ENCODE peak calls at places on chromosomes 1 and 21, in seven cellular contexts. One of them, this sample, is unnamed. For H3K4me1 and H3K9me3, the result is how much of the 10 kb centered on the place peaks cover.

GRCh38 chr1:51636191-51636590 is 19.3 kb downstream of the OSBPL9 start:
- DNase-seq in fibroblast of lung: no peak
- DNase-seq in thoracic aorta: no peak
- DNase-seq in stomach: no peak
- DNase-seq in lung: no peak
- DNase-seq in esophagus muscularis mucosa: no peak
- DNase-seq in cardiac muscle cell: no peak
- DNase-seq in this sample: no peak

GRCh38 chr1:230621290-230622022 is 20.8 kb upstream of the COG2 start:
- DNase-seq in fibroblast of lung: no peak
- DNase-seq in thoracic aorta: no peak
- DNase-seq in stomach: no peak
- DNase-seq in lung: no peak
- DNase-seq in esophagus muscularis mucosa: no peak
- DNase-seq in cardiac muscle cell: no peak
- DNase-seq in this sample: no peak

GRCh38 chr1:207919523-207920210 is 8.7 kb upstream of the CD34 start:
- DNase-seq in fibroblast of lung: no peak
- DNase-seq in thoracic aorta: no peak
- DNase-seq in stomach: no peak
- DNase-seq in lung: no peak
- DNase-seq in esophagus muscularis mucosa: peak
- DNase-seq in cardiac muscle cell: peak
- DNase-seq in this sample: peak

GRCh38 chr1:235741294-235741693 is 91.7 kb upstream of the GNG4 start:
- DNase-seq in fibroblast of lung: peak
- DNase-seq in thoracic aorta: no peak
- DNase-seq in stomach: no peak
- DNase-seq in lung: no peak
- DNase-seq in esophagus muscularis mucosa: no peak
- DNase-seq in cardiac muscle cell: peak
- DNase-seq in this sample: no peak

GRCh38 chr21:36860736-36861594 is 105.5 kb downstream of the HLCS start:
- DNase-seq in fibroblast of lung: peak
- DNase-seq in thoracic aorta: no peak
- DNase-seq in stomach: no peak
- DNase-seq in lung: peak
- DNase-seq in esophagus muscularis mucosa: no peak
- DNase-seq in cardiac muscle cell: peak
- DNase-seq in this sample: no peak

GRCh38 chr1:209873067-209873810 is 45.5 kb downstream of the UTP25 start:
- DNase-seq in fibroblast of lung: peak
- DNase-seq in thoracic aorta: no peak
- DNase-seq in stomach: no peak
- DNase-seq in lung: no peak
- DNase-seq in esophagus muscularis mucosa: no peak
- DNase-seq in cardiac muscle cell: peak
- DNase-seq in this sample: no peak

GRCh38 chr1:89781494-89782126 is 39.2 kb upstream of the LRRC8D start:
- DNase-seq in fibroblast of lung: peak
- DNase-seq in thoracic aorta: no peak
- DNase-seq in stomach: no peak
- DNase-seq in lung: no peak
- DNase-seq in esophagus muscularis mucosa: no peak
- DNase-seq in cardiac muscle cell: peak
- DNase-seq in this sample: no peak

GRCh38 chr1:27522148-27522859 is 32.3 kb upstream of the WASF2 start:
- DNase-seq in fibroblast of lung: peak
- DNase-seq in thoracic aorta: no peak
- DNase-seq in stomach: peak
- DNase-seq in lung: no peak
- DNase-seq in esophagus muscularis mucosa: no peak
- DNase-seq in cardiac muscle cell: no peak
- DNase-seq in this sample: no peak

GRCh38 chr21:40208960-40209359 is 341.7 kb downstream of the PCP4 start:
- DNase-seq in fibroblast of lung: no peak
- DNase-seq in thoracic aorta: no peak
- DNase-seq in stomach: no peak
- DNase-seq in lung: no peak
- DNase-seq in esophagus muscularis mucosa: no peak
- DNase-seq in cardiac muscle cell: no peak
- DNase-seq in this sample: no peak

GRCh38 chr1:150514260-150514659 is 1.3 kb upstream of the FALEC start:
- DNase-seq in fibroblast of lung: no peak
- DNase-seq in thoracic aorta: no peak
- DNase-seq in stomach: no peak
- DNase-seq in lung: no peak
- DNase-seq in esophagus muscularis mucosa: no peak
- DNase-seq in cardiac muscle cell: no peak
- DNase-seq in this sample: no peak

GRCh38 chr1:110780600-110781484 is 92.1 kb upstream of the CD53 start:
- DNase-seq in fibroblast of lung: peak
- DNase-seq in thoracic aorta: peak
- DNase-seq in stomach: peak
- DNase-seq in lung: peak
- DNase-seq in esophagus muscularis mucosa: peak
- DNase-seq in cardiac muscle cell: peak
- DNase-seq in this sample: peak

GRCh38 chr1:41566274-41566885 is 81.9 kb upstream of the EDN2 start:
- DNase-seq in fibroblast of lung: no peak
- DNase-seq in thoracic aorta: no peak
- DNase-seq in stomach: no peak
- DNase-seq in lung: no peak
- DNase-seq in esophagus muscularis mucosa: no peak
- DNase-seq in cardiac muscle cell: no peak
- DNase-seq in this sample: no peak

GRCh38 chr1:54949971-54950360 is 30.5 kb upstream of the TMEM61 start:
- DNase-seq in fibroblast of lung: peak
- DNase-seq in thoracic aorta: no peak
- DNase-seq in stomach: no peak
- DNase-seq in lung: no peak
- DNase-seq in esophagus muscularis mucosa: peak
- DNase-seq in cardiac muscle cell: peak
- DNase-seq in this sample: no peak

GRCh38 chr1:9181176-9181906 is 52.4 kb upstream of the GPR157 start:
- DNase-seq in fibroblast of lung: peak
- DNase-seq in thoracic aorta: no peak
- DNase-seq in stomach: peak
- DNase-seq in lung: peak
- DNase-seq in esophagus muscularis mucosa: no peak
- DNase-seq in cardiac muscle cell: peak
- DNase-seq in this sample: peak

GRCh38 chr1:117572546-117572945 is 33.3 kb upstream of the TENT5C start:
- DNase-seq in fibroblast of lung: no peak
- DNase-seq in thoracic aorta: no peak
- DNase-seq in stomach: peak
- DNase-seq in lung: no peak
- DNase-seq in esophagus muscularis mucosa: no peak
- DNase-seq in cardiac muscle cell: no peak
- DNase-seq in this sample: no peak

GRCh38 chr1:29682171-29682917 is 446.0 kb downstream of the PTPRU start:
- DNase-seq in fibroblast of lung: no peak
- DNase-seq in thoracic aorta: no peak
- DNase-seq in stomach: no peak
- DNase-seq in lung: peak
- DNase-seq in esophagus muscularis mucosa: peak
- DNase-seq in cardiac muscle cell: no peak
- DNase-seq in this sample: no peak

GRCh38 chr21:26920055-26920454 is 46.8 kb downstream of the ADAMTS5 start:
- DNase-seq in fibroblast of lung: no peak
- DNase-seq in thoracic aorta: no peak
- DNase-seq in stomach: no peak
- DNase-seq in lung: no peak
- DNase-seq in esophagus muscularis mucosa: no peak
- DNase-seq in cardiac muscle cell: no peak
- DNase-seq in this sample: no peak

GRCh38 chr21:35096959-35097358 is 47.9 kb upstream of the RUNX1 start:
- DNase-seq in fibroblast of lung: no peak
- DNase-seq in thoracic aorta: no peak
- DNase-seq in stomach: no peak
- DNase-seq in lung: no peak
- DNase-seq in esophagus muscularis mucosa: no peak
- DNase-seq in cardiac muscle cell: no peak
- DNase-seq in this sample: no peak

GRCh38 chr21:35093514-35093913 is 44.4 kb upstream of the RUNX1 start:
- DNase-seq in fibroblast of lung: no peak
- DNase-seq in thoracic aorta: no peak
- DNase-seq in stomach: no peak
- DNase-seq in lung: no peak
- DNase-seq in esophagus muscularis mucosa: no peak
- DNase-seq in cardiac muscle cell: no peak
- DNase-seq in this sample: no peak

GRCh38 chr21:35099310-35099709 is 50.2 kb upstream of the RUNX1 start:
- DNase-seq in fibroblast of lung: no peak
- DNase-seq in thoracic aorta: no peak
- DNase-seq in stomach: no peak
- DNase-seq in lung: no peak
- DNase-seq in esophagus muscularis mucosa: no peak
- DNase-seq in cardiac muscle cell: no peak
- DNase-seq in this sample: no peak

GRCh38 chr21:35097525-35097924 is 48.4 kb upstream of the RUNX1 start:
- DNase-seq in fibroblast of lung: no peak
- DNase-seq in thoracic aorta: no peak
- DNase-seq in stomach: no peak
- DNase-seq in lung: no peak
- DNase-seq in esophagus muscularis mucosa: no peak
- DNase-seq in cardiac muscle cell: no peak
- DNase-seq in this sample: no peak

DNA sequence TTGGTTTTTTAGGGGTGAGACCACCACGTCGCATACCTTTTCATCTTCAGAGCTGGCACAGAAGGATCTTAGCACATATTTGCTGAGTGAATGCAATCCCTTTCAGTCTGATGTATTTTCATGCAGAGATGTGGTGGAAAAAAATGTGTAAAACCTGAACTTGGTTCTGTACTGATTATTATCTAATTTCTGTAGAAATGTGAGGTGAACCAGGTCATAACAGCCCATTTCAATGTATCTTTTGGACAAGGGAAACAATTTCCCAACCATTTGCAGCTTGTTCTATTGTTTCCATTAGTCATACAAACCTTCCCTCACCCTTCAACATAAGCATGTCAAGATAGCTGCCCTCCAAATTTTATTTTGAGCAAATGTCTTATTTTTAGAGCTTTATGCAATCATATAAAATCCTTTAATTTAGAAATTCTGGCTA is 46.8 kb upstream of the RUNX1 start:
- DNase-seq in fibroblast of lung: peak
- DNase-seq in thoracic aorta: no peak
- DNase-seq in stomach: no peak
- DNase-seq in lung: no peak
- DNase-seq in esophagus muscularis mucosa: no peak
- DNase-seq in cardiac muscle cell: peak
- DNase-seq in this sample: no peak
- H3K4me1 ChIP-seq in fibroblast of lung: under half
- H3K4me1 ChIP-seq in thoracic aorta: under half
- H3K4me1 ChIP-seq in stomach: under half
- H3K4me1 ChIP-seq in lung: under half
- H3K4me1 ChIP-seq in esophagus muscularis mucosa: under half
- H3K4me1 ChIP-seq in cardiac muscle cell: under half
- H3K4me1 ChIP-seq in this sample: under half

GRCh38 chr1:12184008-12184681 is 17.4 kb downstream of the TNFRSF1B start:
- DNase-seq in fibroblast of lung: peak
- DNase-seq in thoracic aorta: peak
- DNase-seq in stomach: peak
- DNase-seq in lung: peak
- DNase-seq in esophagus muscularis mucosa: peak
- DNase-seq in cardiac muscle cell: peak
- DNase-seq in this sample: peak
- H3K4me3 ChIP-seq in fibroblast of lung: no peak
- H3K4me3 ChIP-seq in thoracic aorta: no peak
- H3K4me3 ChIP-seq in stomach: no peak
- H3K4me3 ChIP-seq in lung: no peak
- H3K4me3 ChIP-seq in esophagus muscularis mucosa: peak
- H3K4me3 ChIP-seq in cardiac muscle cell: no peak
- H3K4me3 ChIP-seq in this sample: no peak

GRCh38 chr1:2777428-2778219 is 23.9 kb downstream of the TTC34 start:
- DNase-seq in fibroblast of lung: no peak
- DNase-seq in thoracic aorta: no peak
- DNase-seq in stomach: no peak
- DNase-seq in lung: no peak
- DNase-seq in esophagus muscularis mucosa: no peak
- DNase-seq in cardiac muscle cell: no peak
- DNase-seq in this sample: no peak
- H3K9me3 ChIP-seq in fibroblast of lung: under half
- H3K9me3 ChIP-seq in thoracic aorta: under half
- H3K9me3 ChIP-seq in stomach: under half
- H3K9me3 ChIP-seq in lung: under half
- H3K9me3 ChIP-seq in esophagus muscularis mucosa: under half
- H3K9me3 ChIP-seq in cardiac muscle cell: under half
- H3K9me3 ChIP-seq in this sample: under half

GRCh38 chr1:70204578-70204977 is 801 bp downstream of the LRRC40 start:
- DNase-seq in fibroblast of lung: peak
- DNase-seq in thoracic aorta: no peak
- DNase-seq in stomach: no peak
- DNase-seq in lung: no peak
- DNase-seq in esophagus muscularis mucosa: no peak
- DNase-seq in cardiac muscle cell: no peak
- DNase-seq in this sample: no peak

GRCh38 chr1:70205076-70205436 is 323 bp downstream of the LRRC40 start:
- DNase-seq in fibroblast of lung: no peak
- DNase-seq in thoracic aorta: no peak
- DNase-seq in stomach: no peak
- DNase-seq in lung: no peak
- DNase-seq in esophagus muscularis mucosa: no peak
- DNase-seq in cardiac muscle cell: no peak
- DNase-seq in this sample: no peak

GRCh38 chr1:70204139-70204538 is 1.2 kb downstream of the LRRC40 start:
- DNase-seq in fibroblast of lung: no peak
- DNase-seq in thoracic aorta: no peak
- DNase-seq in stomach: no peak
- DNase-seq in lung: no peak
- DNase-seq in esophagus muscularis mucosa: no peak
- DNase-seq in cardiac muscle cell: no peak
- DNase-seq in this sample: no peak

GRCh38 chr1:70207492-70207891 is 2.1 kb upstream of the LRRC40 start:
- DNase-seq in fibroblast of lung: no peak
- DNase-seq in thoracic aorta: no peak
- DNase-seq in stomach: no peak
- DNase-seq in lung: no peak
- DNase-seq in esophagus muscularis mucosa: no peak
- DNase-seq in cardiac muscle cell: no peak
- DNase-seq in this sample: no peak

DNA sequence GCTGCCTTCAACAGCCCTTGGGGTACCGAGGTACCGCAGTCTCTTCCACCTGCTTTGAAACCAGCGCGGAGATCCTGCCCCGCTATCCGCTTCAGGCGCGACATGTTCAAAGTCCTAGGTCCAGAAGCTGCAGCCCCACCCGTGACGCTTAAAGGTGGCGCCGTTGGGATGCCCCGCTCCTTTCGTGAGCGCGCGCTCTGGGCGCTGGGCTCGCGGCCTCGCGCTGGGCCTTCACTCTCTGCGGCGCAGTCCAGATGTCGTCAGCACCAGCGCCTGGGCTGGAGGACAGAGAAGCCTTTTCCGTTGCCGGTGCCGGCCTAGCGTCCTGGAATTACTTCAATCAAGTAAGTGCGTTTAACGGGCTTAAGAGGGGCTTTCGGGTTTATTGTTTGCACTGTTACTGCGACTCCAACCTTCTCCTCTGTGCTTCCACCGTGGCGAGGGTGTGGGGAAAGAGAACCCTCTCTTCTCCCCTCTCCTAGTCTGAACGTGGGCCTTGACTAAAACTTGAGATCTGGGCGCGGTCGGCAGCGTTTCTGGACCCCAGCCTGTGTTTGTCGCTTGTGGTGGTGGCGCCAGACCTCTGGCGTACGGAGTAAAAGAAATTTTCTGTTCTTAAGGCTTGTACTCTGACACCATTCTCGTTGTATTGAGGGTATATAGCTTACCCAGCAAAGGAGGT is at the start of gene LRRC40:
- DNase-seq in fibroblast of lung: peak
- DNase-seq in thoracic aorta: peak
- DNase-seq in stomach: peak
- DNase-seq in lung: peak
- DNase-seq in esophagus muscularis mucosa: peak
- DNase-seq in cardiac muscle cell: peak
- DNase-seq in this sample: peak
- H3K4me1 ChIP-seq in fibroblast of lung: under half
- H3K4me1 ChIP-seq in thoracic aorta: under half
- H3K4me1 ChIP-seq in stomach: half or more
- H3K4me1 ChIP-seq in lung: under half
- H3K4me1 ChIP-seq in esophagus muscularis mucosa: half or more
- H3K4me1 ChIP-seq in cardiac muscle cell: under half
- H3K4me1 ChIP-seq in this sample: under half

This sample was measured in right cardiac atrium.